ENCODE peak calls at places on chromosomes 1 and 21, in five cellular contexts. B, C, J, R and H are unnamed samples. For H3K4me1, the result is how much of the 10 kb centered on the place peaks cover.

GRCh38 chr1:3939242-3940080 is 39.4 kb upstream of the C1orf174 start:
- DNase-seq in C (no peak), B (no peak), R (no peak), J (no peak), H (peak)

GRCh38 chr21:35868005-35868868 is 192.1 kb downstream of the SETD4 start:
- DNase-seq in R (no peak), C (no peak), B (no peak), J (no peak), H (no peak)

GRCh38 chr1:212916395-212917133 is 33.8 kb upstream of the VASH2 start:
- DNase-seq in R (peak), B (peak), J (peak), C (no peak), H (peak)

GRCh38 chr1:151131832-151132675 is 14.4 kb downstream of the SEMA6C start:
- DNase-seq in J (no peak), R (no peak), B (peak), C (peak), H (no peak)

GRCh38 chr1:53585565-53585964 is 126.4 kb downstream of the DMRTB1 start:
- DNase-seq in J (no peak), B (peak), R (no peak), C (peak), H (peak)

GRCh38 chr1:160377585-160378206 is 10.8 kb downstream of the NHLH1 start:
- DNase-seq in C (no peak), B (no peak), R (no peak), J (no peak), H (no peak)

GRCh38 chr1:83905315-83905907 is 93.5 kb downstream of the TTLL7 start:
- DNase-seq in C (no peak), J (no peak), B (no peak), R (no peak), H (no peak)

GRCh38 chr1:17023573-17023972 is 11.8 kb upstream of the ATP13A2 start:
- DNase-seq in C (no peak), R (no peak), J (no peak), B (no peak), H (no peak)

GRCh38 chr1:222288056-222288455 is 259.8 kb downstream of the HHIPL2 start:
- DNase-seq in C (no peak), B (no peak), J (no peak), R (no peak), H (no peak)

GRCh38 chr1:216531308-216532239 is 108.3 kb upstream of the USH2A start:
- DNase-seq in B (no peak), J (no peak), C (no peak), R (no peak), H (no peak)

GRCh38 chr1:79190074-79190473 is 183.5 kb upstream of the ADGRL4 start:
- DNase-seq in C (no peak), R (no peak), B (no peak), J (no peak), H (no peak)

GRCh38 chr1:54003249-54003646 is 14.7 kb downstream of the LDLRAD1 start:
- DNase-seq in R (no peak), B (no peak), J (no peak), C (no peak), H (no peak)

GRCh38 chr1:81371864-81372263 is 428.9 kb upstream of the ADGRL2 start:
- DNase-seq in J (no peak), R (no peak), B (no peak), C (no peak), H (no peak)

GRCh38 chr21:44748621-44749020 is 37.2 kb upstream of the TSPEAR start:
- DNase-seq in B (peak), R (no peak), J (no peak), C (no peak), H (peak)

GRCh38 chr1:109793486-109794318 is 30.0 kb upstream of the EPS8L3 start:
- DNase-seq in C (peak), R (peak), B (no peak), J (peak), H (no peak)

GRCh38 chr1:213244664-213245091 is 193.6 kb downstream of the RPS6KC1 start:
- DNase-seq in J (no peak), B (no peak), R (no peak), C (no peak), H (no peak)

GRCh38 chr21:42439284-42440186 is 35.8 kb downstream of the UBASH3A start:
- DNase-seq in R (no peak), C (no peak), B (no peak), J (no peak), H (peak)

GRCh38 chr1:49436865-49437264 is 586.9 kb downstream of the AGBL4 start:
- DNase-seq in B (no peak), R (no peak), J (no peak), C (no peak), H (no peak)

GRCh38 chr1:154931940-154932487 is 4.5 kb downstream of the PMVK start:
- DNase-seq in C (no peak), B (peak), J (no peak), R (peak), H (no peak)

GRCh38 chr1:152479792-152480595 is 30.6 kb upstream of the LCE5A start:
- DNase-seq in B (peak), R (peak), C (no peak), J (no peak), H (no peak)

DNA sequence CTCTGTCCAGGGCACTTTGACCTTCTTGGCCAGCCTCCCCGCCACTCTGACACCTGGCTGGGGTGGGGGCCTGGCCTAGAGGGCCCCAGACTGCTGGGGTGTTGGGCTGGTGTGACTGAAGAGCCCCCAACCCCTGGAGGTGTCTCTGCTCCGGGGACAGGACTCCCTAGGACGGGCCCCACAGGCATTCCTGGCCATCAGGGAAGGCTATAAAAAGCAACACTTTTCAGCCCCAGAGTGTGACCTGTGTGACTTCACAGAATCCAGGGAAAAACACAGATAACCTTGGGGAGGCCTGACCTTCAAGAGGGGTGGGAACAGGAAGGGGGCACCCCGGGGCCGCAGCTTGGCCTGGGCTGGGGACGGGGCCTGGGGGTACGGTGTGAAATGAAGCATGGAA is 24.0 kb upstream of the CASZ1 start:
- DNase-seq in R (no peak), C (no peak), B (no peak), J (peak), H (no peak)
- H3K27ac ChIP-seq in R (no peak), C (no peak), B (no peak), J (peak), H (no peak)

GRCh38 chr1:100445565-100445964 is 92.4 kb upstream of the GPR88 start:
- DNase-seq in J (no peak), B (no peak), R (no peak), C (no peak), H (no peak)
- H3K4me1 ChIP-seq in J (under half), B (under half), R (under half), C (under half), H (under half)

DNA sequence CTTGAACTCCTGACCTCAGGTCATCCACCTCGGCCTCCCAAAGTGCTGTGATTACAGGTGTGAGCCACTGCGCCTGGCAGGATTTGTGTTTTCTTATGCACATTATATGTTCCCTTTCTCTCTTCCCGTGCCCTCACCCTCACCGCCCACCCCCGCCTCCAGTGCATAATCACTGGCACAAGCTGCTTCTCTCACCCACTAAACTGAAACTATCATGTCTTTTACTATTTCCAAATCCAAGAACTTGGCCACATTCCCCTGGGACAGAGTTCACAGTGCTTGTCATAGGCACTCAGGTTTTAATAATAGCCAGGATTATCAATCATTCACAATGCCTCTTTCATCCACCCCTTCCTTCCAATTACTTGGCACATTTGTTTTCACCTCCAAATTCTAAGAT is 17.8 kb upstream of the MAPKAPK2 start:
- DNase-seq in J (no peak), C (no peak), B (no peak), R (no peak), H (no peak)
- H3K27ac ChIP-seq in J (peak), C (no peak), B (no peak), R (no peak), H (no peak)

DNA sequence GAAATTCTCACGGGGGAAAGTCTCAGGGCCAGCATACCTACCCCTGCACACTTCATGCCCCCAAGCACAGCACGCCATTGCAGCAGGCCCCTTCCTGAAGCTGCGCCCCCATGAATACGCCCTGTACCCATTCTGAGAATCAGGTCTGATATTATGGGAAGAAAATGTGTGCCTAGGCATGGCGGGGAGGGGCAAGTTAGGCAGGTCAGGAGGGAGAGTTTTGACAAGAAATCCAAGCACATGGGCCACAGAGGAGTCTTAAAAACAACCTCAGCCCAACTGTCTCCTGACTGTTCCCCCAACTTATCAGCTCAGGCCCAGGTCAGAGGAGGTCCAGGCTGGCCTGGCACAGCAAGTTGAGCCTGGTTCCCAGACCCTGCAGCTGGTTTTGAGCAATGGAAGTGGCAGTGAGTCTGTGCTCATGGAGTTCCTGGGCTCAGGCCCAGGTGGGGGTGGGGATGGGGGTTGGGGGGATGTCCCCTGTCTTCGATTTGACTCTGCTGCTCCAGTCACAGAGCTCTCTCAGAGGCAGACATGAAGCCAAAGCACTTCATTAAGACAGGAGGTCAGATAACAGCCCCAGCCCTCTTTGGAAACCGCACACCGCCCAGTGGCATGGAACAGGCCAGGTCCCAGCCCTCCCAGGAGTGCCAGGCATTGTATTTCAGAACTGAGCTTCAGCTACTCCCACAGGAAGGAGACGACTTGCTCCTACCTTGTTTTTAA is 20.6 kb upstream of the BCAR3 start:
- DNase-seq in C (peak), R (no peak), J (peak), B (peak), H (no peak)
- H3K4me1 ChIP-seq in C (under half), R (under half), J (under half), B (under half), H (under half)

GRCh38 chr1:235649722-235650163 is at the start of gene GNG4:
- DNase-seq in R (no peak), J (no peak), B (no peak), C (peak), H (peak)
- H3K27ac ChIP-seq in R (no peak), J (no peak), B (no peak), C (no peak), H (no peak)

GRCh38 chr1:8021676-8022266 is 4.3 kb downstream of the ERRFI1 start:
- DNase-seq in C (no peak), R (no peak), J (no peak), B (no peak), H (no peak)

GRCh38 chr1:8020032-8020431 is 6.1 kb downstream of the ERRFI1 start:
- DNase-seq in J (no peak), B (no peak), C (no peak), R (no peak), H (no peak)

GRCh38 chr1:8017495-8018310 is 8.4 kb downstream of the ERRFI1 start:
- DNase-seq in C (no peak), J (no peak), B (no peak), R (no peak), H (no peak)

GRCh38 chr1:8018492-8019228 is 7.4 kb downstream of the ERRFI1 start:
- DNase-seq in C (no peak), B (no peak), R (no peak), J (no peak), H (no peak)

DNA sequence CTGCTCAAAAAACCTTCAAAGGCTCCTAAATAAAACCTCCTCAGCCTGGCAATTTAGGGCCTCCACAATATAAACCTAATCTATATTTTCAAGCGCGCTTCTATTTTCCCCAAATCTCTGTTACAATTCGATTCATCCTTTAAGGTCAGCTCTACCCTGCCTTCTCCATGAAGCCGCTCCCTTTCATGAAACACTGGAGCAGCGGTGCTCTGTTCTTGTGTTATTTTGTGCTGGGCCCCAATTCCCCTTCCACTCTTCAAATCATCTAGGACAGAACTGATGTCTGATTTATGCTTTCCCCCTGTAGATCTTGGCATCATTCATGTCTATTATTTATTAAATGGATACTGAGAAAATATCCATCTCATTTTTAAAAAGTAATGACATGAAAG is 6.9 kb downstream of the ERRFI1 start:
- DNase-seq in B (no peak), J (no peak), R (no peak), C (no peak), H (no peak)
- H3K4me1 ChIP-seq in B (half or more), J (half or more), R (half or more), C (half or more), H (under half)

DNA sequence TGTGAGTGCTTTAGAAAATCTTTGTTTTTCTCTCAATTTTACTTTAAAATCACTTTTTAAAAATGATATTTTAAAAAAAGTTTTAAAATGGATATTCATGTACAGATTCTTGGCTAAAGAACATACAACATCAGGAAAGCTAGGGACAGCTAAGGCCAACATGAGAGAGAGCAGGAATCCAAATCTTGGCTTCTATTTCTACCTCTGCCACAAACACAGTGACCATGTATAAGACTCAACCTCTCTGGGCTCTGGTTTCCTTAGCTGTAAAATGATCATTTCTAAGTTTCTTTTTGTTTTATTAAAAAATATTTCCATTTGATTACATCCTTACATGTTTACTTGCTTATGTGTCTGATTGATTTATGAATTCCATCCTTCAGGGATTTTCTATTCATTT is 1.2 kb downstream of the VCAM1 start:
- DNase-seq in B (no peak), C (no peak), J (no peak), R (no peak), H (no peak)
- H3K27ac ChIP-seq in B (no peak), C (peak), J (no peak), R (no peak), H (peak)